ENCODE peak calls at places on chromosomes 7 and 10, in four cellular contexts. I is NB4, B is A549, F is heart left ventricle. U is an unnamed sample.

GRCh38 chr10:93199221-93199681 is 125.6 kb downstream of the CYP26A1 start:
- DNase-seq in I (peak), F (peak), B (no peak), U (no peak)

GRCh38 chr7:47290867-47291266 is 291.0 kb downstream of the TNS3 start:
- DNase-seq in I (no peak), F (no peak), B (no peak), U (no peak)

GRCh38 chr10:90788987-90789386 is 68.9 kb downstream of the HTR7 start:
- DNase-seq in B (no peak), I (no peak), F (no peak), U (no peak)

GRCh38 chr7:121076350-121077164 is 88.0 kb downstream of the CPED1 start:
- DNase-seq in B (no peak), I (no peak), F (no peak), U (peak)

GRCh38 chr10:75288140-75288711 is 52.5 kb upstream of the COMTD1 start:
- DNase-seq in B (no peak), I (no peak), F (no peak), U (no peak)

GRCh38 chr10:29200280-29200679 is 88.6 kb upstream of the LYZL1 start:
- DNase-seq in I (no peak), F (no peak), B (no peak), U (no peak)

GRCh38 chr10:69061305-69062161 is 26.4 kb upstream of the SRGN start:
- DNase-seq in F (peak), B (peak), I (peak), U (peak)

GRCh38 chr7:115015619-115016018 is 93.7 kb downstream of the MDFIC start:
- DNase-seq in I (no peak), B (peak), F (no peak), U (peak)

GRCh38 chr7:15309891-15310290 is 251.9 kb downstream of the AGMO start:
- DNase-seq in F (no peak), I (no peak), B (no peak), U (no peak)

GRCh38 chr10:5776881-5777197 is 36.4 kb downstream of the GDI2 start:
- DNase-seq in B (no peak), I (no peak), F (no peak), U (peak)

GRCh38 chr7:1696671-1697498 is 26.8 kb downstream of the ELFN1 start:
- DNase-seq in B (no peak), I (no peak), F (no peak), U (no peak)

GRCh38 chr7:149205690-149206381 is 10.5 kb downstream of the ZNF282 start:
- DNase-seq in I (no peak), F (no peak), B (no peak), U (no peak)

GRCh38 chr7:596819-597182 is 77.2 kb upstream of the PDGFA start:
- DNase-seq in I (no peak), F (no peak), B (no peak), U (no peak)

GRCh38 chr7:82331234-82331633 is 112.3 kb downstream of the CACNA2D1 start:
- DNase-seq in F (no peak), B (no peak), I (no peak), U (no peak)

GRCh38 chr7:128221929-128222403 is 19.1 kb upstream of the LEP start:
- DNase-seq in B (peak), I (peak), F (no peak), U (peak)

GRCh38 chr7:140451716-140452115 is 27.6 kb downstream of the MKRN1 start:
- DNase-seq in F (no peak), B (no peak), I (no peak), U (no peak)
- TF ChIP-seq POLR2A in F (no peak), B (no peak), I (no peak), U (no peak)

GRCh38 chr10:100997364-100998182 is 2.0 kb upstream of the LZTS2 start:
- DNase-seq in F (peak), I (peak), B (peak), U (peak)
- TF ChIP-seq POLR2A in F (no peak), I (peak), B (peak), U (peak)

DNA sequence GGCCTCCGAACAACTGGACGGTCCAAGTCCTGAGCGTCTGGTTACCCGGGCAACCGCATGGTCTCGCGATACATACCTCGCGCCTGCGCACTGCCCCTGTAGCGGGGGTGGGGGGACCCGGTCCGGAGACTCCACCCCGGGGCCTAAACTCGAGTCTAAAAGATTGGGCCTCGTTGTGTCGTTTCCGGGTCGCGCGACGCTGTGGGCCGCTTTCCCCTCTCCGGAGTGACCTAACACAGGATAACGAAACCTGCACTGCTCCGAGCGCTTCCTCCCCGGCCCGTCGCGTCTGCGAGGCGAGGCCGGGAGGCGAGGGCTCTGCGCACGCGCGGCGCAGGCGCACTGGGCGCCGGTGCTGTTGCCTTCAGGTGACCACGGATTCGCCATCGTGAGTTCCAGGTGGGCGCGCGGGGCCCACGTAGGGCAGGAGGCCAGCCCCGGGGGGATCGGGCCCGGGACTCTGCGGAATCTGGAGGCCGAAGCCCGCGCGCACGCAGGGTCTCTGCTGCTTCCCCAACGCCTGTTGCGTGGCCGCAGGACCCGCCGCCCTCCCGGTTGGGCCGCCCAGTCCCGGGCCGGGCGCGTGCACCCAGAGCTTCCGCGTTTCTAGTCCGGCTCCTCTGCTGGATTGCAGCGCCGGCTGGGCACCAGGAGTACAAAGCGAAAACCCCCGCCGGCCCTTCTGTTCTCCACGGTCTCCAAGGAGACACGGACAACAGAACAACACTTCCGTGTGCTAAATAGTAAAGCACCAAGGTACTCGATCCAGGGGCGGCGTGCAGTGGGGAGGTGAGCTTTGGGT is at the start of gene RPP38:
- DNase-seq in F (peak), I (peak), B (peak), U (peak)
- TF ChIP-seq POLR2A in F (no peak), I (peak), B (peak), U (peak)

GRCh38 chr10:992523-993340 is 4.5 kb downstream of the GTPBP4 start:
- DNase-seq in I (no peak), F (no peak), B (no peak), U (no peak)

GRCh38 chr10:996031-996430 is 7.8 kb downstream of the GTPBP4 start:
- DNase-seq in B (no peak), I (no peak), F (no peak), U (no peak)

GRCh38 chr10:994836-995558 is 6.8 kb downstream of the GTPBP4 start:
- DNase-seq in F (no peak), B (no peak), I (no peak), U (no peak)

GRCh38 chr10:997266-998022 is 9.2 kb downstream of the GTPBP4 start:
- DNase-seq in B (no peak), I (no peak), F (no peak), U (no peak)

DNA sequence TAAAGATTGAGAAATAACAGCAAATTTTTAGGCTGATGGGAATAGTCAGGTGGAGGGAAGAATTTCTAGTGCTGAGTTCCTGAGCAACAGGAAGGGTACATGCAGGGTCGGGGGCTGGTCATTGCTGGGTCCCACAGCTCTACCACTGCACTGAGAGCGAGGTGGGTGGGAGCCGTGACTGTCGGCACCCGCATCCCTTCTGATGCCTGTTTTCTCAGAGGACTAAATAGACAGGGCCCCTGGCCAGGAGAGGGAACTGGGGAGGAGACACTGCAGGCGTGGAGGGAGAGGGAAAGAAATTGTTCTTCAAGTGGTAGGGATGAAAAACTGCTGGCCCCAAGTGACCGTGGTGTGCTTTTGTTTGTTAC is 7.3 kb downstream of the GTPBP4 start:
- DNase-seq in I (no peak), F (no peak), B (no peak), U (no peak)
- TF ChIP-seq POLR2A in I (no peak), F (no peak), B (no peak), U (no peak)

GRCh38 chr7:142057101-142057500 is 54.4 kb upstream of the MGAM2 start:
- DNase-seq in B (no peak), F (no peak), I (no peak), U (no peak)
- TF ChIP-seq POLR2A in B (no peak), F (no peak), I (no peak), U (no peak)

GRCh38 chr10:3829193-3830050 is 44.4 kb upstream of the KLF6 start:
- DNase-seq in B (no peak), I (no peak), F (no peak), U (no peak)

GRCh38 chr10:3827768-3828403 is 42.9 kb upstream of the KLF6 start:
- DNase-seq in F (no peak), I (no peak), B (no peak), U (no peak)

GRCh38 chr10:3827266-3827665 is 42.3 kb upstream of the KLF6 start:
- DNase-seq in I (no peak), F (no peak), B (no peak), U (no peak)

GRCh38 chr10:3830946-3831345 is 45.9 kb upstream of the KLF6 start:
- DNase-seq in F (no peak), I (no peak), B (no peak), U (no peak)

GRCh38 chr10:3828404-3829192 is 43.6 kb upstream of the KLF6 start:
- DNase-seq in F (peak), I (peak), B (no peak), U (no peak)
- TF ChIP-seq POLR2A in F (no peak), I (no peak), B (no peak), U (no peak)

DNA sequence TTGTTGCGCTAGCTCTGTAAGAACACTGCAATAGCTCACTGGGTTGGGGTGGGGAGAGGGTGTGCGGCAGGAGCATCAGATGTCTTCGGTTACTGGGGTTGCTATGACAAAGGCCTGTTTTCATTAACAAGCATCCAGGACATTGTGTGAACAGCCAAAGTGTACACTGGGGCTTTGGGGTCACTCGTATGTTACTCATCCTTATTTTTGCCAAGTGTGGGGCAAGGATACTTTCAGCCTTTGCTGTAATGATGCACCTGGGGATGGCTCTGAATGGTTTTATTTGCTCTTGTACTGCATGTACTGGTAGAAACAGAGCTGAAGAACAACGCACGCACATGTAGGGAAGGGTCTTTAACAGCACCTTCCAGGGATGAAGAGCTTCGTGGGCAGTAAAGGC is 73.0 kb upstream of the AFAP1L2 start:
- DNase-seq in F (no peak), B (no peak), I (no peak), U (no peak)
- TF ChIP-seq POLR2A in F (no peak), B (no peak), I (no peak), U (no peak)

GRCh38 chr10:117240105-117240729 is 697 bp upstream of the SLC18A2 start:
- DNase-seq in B (no peak), F (no peak), I (no peak), U (no peak)

GRCh38 chr10:117239031-117239430 is 1.9 kb upstream of the SLC18A2 start:
- DNase-seq in I (no peak), B (no peak), F (no peak), U (no peak)

GRCh38 chr10:117240730-117241529 is at the start of gene SLC18A2:
- DNase-seq in B (no peak), F (no peak), I (no peak), U (no peak)

GRCh38 chr10:117241541-117242462 is 888 bp downstream of the SLC18A2 start:
- DNase-seq in F (no peak), I (no peak), B (no peak), U (no peak)

GRCh38 chr10:117242463-117242832 is 1.5 kb downstream of the SLC18A2 start:
- DNase-seq in I (no peak), F (no peak), B (no peak), U (no peak)
- TF ChIP-seq POLR2A in I (no peak), F (no peak), B (no peak), U (no peak)

DNA sequence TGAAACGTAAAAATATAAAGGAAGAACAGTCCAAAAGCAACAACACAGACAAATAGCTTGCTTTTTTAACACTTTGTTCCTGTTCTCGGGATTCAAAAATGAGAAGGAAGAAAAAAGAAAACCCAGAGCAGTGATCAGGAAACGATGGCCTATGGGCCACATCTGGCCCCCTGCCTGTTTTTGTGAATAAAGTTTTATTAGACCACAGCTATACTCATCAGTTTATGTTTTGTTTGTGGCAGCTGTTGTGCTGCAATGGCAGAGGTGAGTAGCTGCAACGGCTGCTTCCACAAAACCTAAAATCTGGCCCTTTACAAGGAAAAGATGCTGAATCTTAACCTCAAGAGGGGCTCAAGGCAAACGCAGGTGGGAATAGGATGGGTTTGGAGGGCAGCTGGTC is 96.4 kb downstream of the CCDC3 start:
- DNase-seq in I (no peak), F (no peak), B (no peak), U (no peak)
- TF ChIP-seq POLR2A in I (no peak), F (no peak), B (no peak), U (no peak)